ENCODE peak calls at places on chromosome 18, in four cellular contexts. Z is K562, C is HepG2, Y is A549. K is an unnamed sample.

GRCh38 chr18:3441290-3441689 is 8.7 kb upstream of the TGIF1 start:
- DNase-seq in Z (no peak), C (peak), Y (no peak), K (peak)

GRCh38 chr18:66707473-66707872 is 103.6 kb upstream of the CDH19 start:
- DNase-seq in Z (no peak), C (no peak), Y (no peak), K (no peak)

GRCh38 chr18:8366070-8366469 is 243.2 kb upstream of the RAB12 start:
- DNase-seq in Z (no peak), C (no peak), Y (no peak), K (no peak)

GRCh38 chr18:63433349-63433866 is 11.1 kb upstream of the VPS4B start:
- DNase-seq in Z (no peak), C (no peak), Y (no peak), K (no peak)

GRCh38 chr18:31723998-31724711 is 36.5 kb downstream of the SLC25A52 start:
- DNase-seq in Z (no peak), C (no peak), Y (no peak), K (no peak)

GRCh38 chr18:50312296-50313030 is 25.0 kb upstream of the CXXC1 start:
- DNase-seq in Z (no peak), C (no peak), Y (no peak), K (no peak)

GRCh38 chr18:43077510-43078290 is 37.8 kb downstream of the RIT2 start:
- DNase-seq in Z (no peak), C (no peak), Y (no peak), K (no peak)

GRCh38 chr18:43115076-43116035 is at the start of gene RIT2:
- DNase-seq in Z (no peak), C (no peak), Y (no peak), K (no peak)

GRCh38 chr18:61998957-61999356 is 106.2 kb upstream of the RNF152 start:
- DNase-seq in Z (no peak), C (no peak), Y (no peak), K (no peak)

GRCh38 chr18:49865401-49865800 is 52.1 kb upstream of the ACAA2 start:
- DNase-seq in Z (no peak), C (no peak), Y (no peak), K (no peak)

GRCh38 chr18:6221602-6222014 is 193.1 kb downstream of the L3MBTL4 start:
- DNase-seq in Z (no peak), C (no peak), Y (no peak), K (no peak)

GRCh38 chr18:23532848-23533247 is 29.5 kb downstream of the RMC1 start:
- DNase-seq in Z (no peak), C (no peak), Y (no peak), K (no peak)

GRCh38 chr18:43692291-43692690 is 415.0 kb upstream of the SYT4 start:
- DNase-seq in Z (no peak), C (no peak), Y (no peak), K (no peak)

GRCh38 chr18:49041677-49042570 is 91.2 kb upstream of the SMAD7 start:
- DNase-seq in Z (no peak), C (peak), Y (no peak), K (peak)

GRCh38 chr18:43789234-43790000 is 512.1 kb upstream of the SYT4 start:
- DNase-seq in Z (no peak), C (no peak), Y (no peak), K (no peak)

GRCh38 chr18:8800445-8800844 is 95.1 kb downstream of the MTCL1 start:
- DNase-seq in Z (no peak), C (no peak), Y (peak), K (no peak)

GRCh38 chr18:33062834-33063364 is 290.1 kb upstream of the KLHL14 start:
- DNase-seq in Z (no peak), C (no peak), Y (no peak), K (no peak)

GRCh38 chr18:24234330-24234729 is 95.5 kb downstream of the CABYR start:
- DNase-seq in Z (peak), C (peak), Y (no peak), K (no peak)

GRCh38 chr18:51266736-51267135 is 69.3 kb upstream of the MEX3C start:
- DNase-seq in Z (no peak), C (no peak), Y (no peak), K (no peak)

GRCh38 chr18:2883137-2883671 is 36.4 kb downstream of the EMILIN2 start:
- DNase-seq in Z (no peak), C (no peak), Y (no peak), K (no peak)

GRCh38 chr18:13371689-13372404 is 153.3 kb downstream of the LDLRAD4 start:
- DNase-seq in Z (no peak), C (no peak), Y (no peak), K (no peak)

GRCh38 chr18:25233582-25234362 is 118.2 kb downstream of the ZNF521 start:
- DNase-seq in Z (no peak), C (no peak), Y (no peak), K (no peak)

GRCh38 chr18:56200381-56200831 is 438.0 kb downstream of the TXNL1 start:
- DNase-seq in Z (no peak), C (no peak), Y (no peak), K (no peak)

GRCh38 chr18:25279133-25279532 is 72.8 kb downstream of the ZNF521 start:
- DNase-seq in Z (no peak), C (no peak), Y (no peak), K (no peak)

GRCh38 chr18:13366977-13367892 is 148.7 kb downstream of the LDLRAD4 start:
- DNase-seq in Z (no peak), C (no peak), Y (no peak), K (no peak)

GRCh38 chr18:31857516-31858106 is 85.3 kb downstream of the TRAPPC8 start:
- DNase-seq in Z (no peak), C (no peak), Y (no peak), K (no peak)

GRCh38 chr18:68984342-68984741 is 186.5 kb downstream of the CCDC102B start:
- DNase-seq in Z (no peak), C (no peak), Y (no peak), K (no peak)

GRCh38 chr18:13500227-13500865 is 226.0 kb downstream of the FAM210A start:
- DNase-seq in Z (no peak), C (peak), Y (no peak), K (peak)

GRCh38 chr18:62339106-62339988 is 14.2 kb downstream of the TNFRSF11A start:
- DNase-seq in Z (no peak), C (no peak), Y (peak), K (peak)

GRCh38 chr18:12321331-12321730 is 13.3 kb downstream of the TUBB6 start:
- DNase-seq in Z (no peak), C (no peak), Y (no peak), K (no peak)

DNA sequence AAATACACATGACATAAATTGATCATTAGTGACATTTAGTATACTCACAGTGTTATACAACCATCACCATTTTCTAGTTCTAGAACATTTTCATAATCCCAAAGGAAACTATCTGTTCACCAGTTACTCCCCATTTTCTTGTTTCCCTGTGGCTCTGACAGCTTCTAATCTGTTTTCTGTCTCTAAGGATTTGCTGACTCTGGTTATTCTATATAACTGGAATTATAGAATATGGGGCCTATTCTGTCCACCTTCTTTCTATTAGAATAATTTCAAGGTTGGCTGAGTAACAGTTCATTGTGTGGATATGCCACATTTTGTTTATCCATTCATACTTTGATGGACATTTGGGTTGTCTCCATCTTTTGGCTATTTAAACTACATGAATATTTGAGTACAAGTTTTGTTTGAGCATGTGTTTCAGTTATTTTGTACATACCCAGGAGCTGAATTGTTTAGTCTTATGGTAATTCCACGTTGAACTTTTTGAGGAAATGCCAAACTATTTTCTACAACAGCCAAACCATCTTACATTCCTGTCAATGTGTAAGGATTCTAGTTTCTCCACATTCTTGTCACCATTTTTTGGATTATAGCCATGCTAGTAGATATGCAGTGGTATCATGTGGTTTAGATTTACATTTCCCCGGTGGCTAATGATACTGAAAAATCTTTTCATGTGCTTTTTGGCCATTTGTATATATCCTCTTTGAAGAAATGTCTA is 20.5 kb downstream of the KIAA1328 start:
- DNase-seq in Z (no peak), C (no peak), Y (no peak), K (no peak)
- TF ChIP-seq NR3C1 in Z (no peak), C (no peak), Y (no peak), K (no peak)

GRCh38 chr18:22168360-22168921 is 948 bp upstream of the GATA6 start:
- DNase-seq in Z (peak), C (peak), Y (peak), K (peak)

GRCh38 chr18:22170421-22171262 is 1.3 kb downstream of the GATA6 start:
- DNase-seq in Z (no peak), C (peak), Y (peak), K (peak)

GRCh38 chr18:22171263-22171838 is 2.0 kb downstream of the GATA6 start:
- DNase-seq in Z (no peak), C (no peak), Y (no peak), K (peak)

GRCh38 chr18:22169011-22169888 is at the start of gene GATA6:
- DNase-seq in Z (peak), C (peak), Y (peak), K (peak)

GRCh38 chr18:22169889-22170420 is 566 bp downstream of the GATA6 start:
- DNase-seq in Z (no peak), C (peak), Y (no peak), K (peak)
- TF ChIP-seq NR3C1 in Z (no peak), C (no peak), Y (no peak), K (no peak)

GRCh38 chr18:919078-919477 is 14.4 kb downstream of the ADCYAP1 start:
- DNase-seq in Z (no peak), C (no peak), Y (no peak), K (no peak)
- TF ChIP-seq NR3C1 in Z (no peak), C (no peak), Y (no peak), K (no peak)

GRCh38 chr18:79455261-79455660 is 59.5 kb downstream of the NFATC1 start:
- DNase-seq in Z (no peak), C (no peak), Y (no peak), K (no peak)

GRCh38 chr18:79452991-79453645 is 57.4 kb downstream of the NFATC1 start:
- DNase-seq in Z (no peak), C (no peak), Y (no peak), K (no peak)

GRCh38 chr18:79456105-79456980 is 60.6 kb downstream of the NFATC1 start:
- DNase-seq in Z (no peak), C (no peak), Y (no peak), K (no peak)

GRCh38 chr18:79452190-79452990 is 56.7 kb downstream of the NFATC1 start:
- DNase-seq in Z (no peak), C (no peak), Y (no peak), K (no peak)

GRCh38 chr18:79454034-79454735 is 58.5 kb downstream of the NFATC1 start:
- DNase-seq in Z (no peak), C (no peak), Y (no peak), K (no peak)
- TF ChIP-seq NR3C1 in Z (no peak), C (no peak), Y (no peak), K (no peak)

GRCh38 chr18:5075297-5075696 is 121.8 kb downstream of the AKAIN1 start:
- DNase-seq in Z (no peak), C (no peak), Y (no peak), K (no peak)

GRCh38 chr18:5068856-5069255 is 128.2 kb downstream of the AKAIN1 start:
- DNase-seq in Z (no peak), C (no peak), Y (no peak), K (no peak)

DNA sequence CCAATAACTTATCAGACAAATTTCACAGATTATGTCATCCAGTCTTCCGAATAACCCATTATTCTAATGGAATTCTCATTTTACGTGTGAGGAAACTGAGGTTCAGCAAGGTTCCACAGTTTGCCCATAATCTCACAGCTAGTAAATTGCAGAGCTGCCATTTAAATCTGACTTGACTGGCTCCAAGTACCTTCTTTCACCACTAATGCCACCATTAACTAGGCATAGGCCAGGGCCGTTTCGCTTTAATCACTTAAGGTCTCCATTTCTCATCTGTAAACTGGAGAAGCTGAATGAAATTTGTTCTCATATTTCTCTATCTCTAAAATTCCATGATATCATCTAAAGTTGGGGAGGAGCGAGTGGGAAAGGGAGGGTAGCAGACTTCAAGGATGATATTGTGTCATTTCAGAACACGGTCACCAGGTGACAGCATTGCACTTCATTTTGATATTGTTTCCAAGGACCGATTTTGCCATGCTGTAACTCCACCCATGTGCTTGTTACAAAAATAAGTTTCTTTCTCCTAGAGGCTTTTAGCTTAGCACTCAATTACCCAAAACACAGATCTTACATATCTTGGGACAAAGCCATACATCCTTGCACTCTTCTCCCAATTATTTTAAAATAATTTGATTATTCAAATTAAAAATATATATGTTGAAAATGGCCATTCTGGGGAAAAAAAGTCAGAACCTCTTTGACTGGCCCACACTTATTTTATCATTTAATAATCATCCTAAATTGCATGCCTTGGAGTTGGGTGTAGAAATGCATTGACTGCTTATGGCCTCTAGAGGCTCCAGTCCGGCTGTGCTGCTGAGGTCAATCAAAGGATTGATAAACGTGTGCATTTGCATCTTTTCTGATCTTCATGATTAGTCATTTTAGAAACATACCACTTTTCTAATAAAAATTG is 123.8 kb downstream of the AKAIN1 start:
- DNase-seq in Z (peak), C (peak), Y (no peak), K (no peak)
- TF ChIP-seq NR3C1 in Z (no peak), C (no peak), Y (no peak), K (no peak)

DNA sequence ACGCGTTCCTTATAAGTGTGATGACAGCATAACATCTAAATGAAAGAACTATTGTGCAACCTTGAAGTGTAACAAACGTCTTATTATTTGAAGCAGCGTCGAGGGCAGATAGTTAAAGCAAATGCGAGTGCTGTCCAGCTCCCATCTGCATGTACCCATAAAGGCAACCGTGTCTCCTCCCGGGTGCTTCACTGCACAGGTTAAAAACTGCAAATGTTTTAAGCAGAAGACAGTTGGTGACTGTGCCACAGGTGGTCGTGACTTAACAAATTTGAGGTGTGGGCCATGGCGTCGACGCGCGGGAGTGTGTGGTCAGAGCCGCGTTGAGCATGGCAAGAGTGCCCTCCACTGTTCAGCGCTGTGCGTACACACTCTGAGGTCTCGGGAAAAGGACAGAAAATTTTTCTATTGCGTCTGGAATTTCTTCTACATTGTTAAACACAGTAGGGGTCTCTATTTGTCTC is 6.4 kb downstream of the SALL3 start:
- DNase-seq in Z (no peak), C (peak), Y (peak), K (peak)
- TF ChIP-seq NR3C1 in Z (no peak), C (no peak), Y (no peak), K (no peak)

DNA sequence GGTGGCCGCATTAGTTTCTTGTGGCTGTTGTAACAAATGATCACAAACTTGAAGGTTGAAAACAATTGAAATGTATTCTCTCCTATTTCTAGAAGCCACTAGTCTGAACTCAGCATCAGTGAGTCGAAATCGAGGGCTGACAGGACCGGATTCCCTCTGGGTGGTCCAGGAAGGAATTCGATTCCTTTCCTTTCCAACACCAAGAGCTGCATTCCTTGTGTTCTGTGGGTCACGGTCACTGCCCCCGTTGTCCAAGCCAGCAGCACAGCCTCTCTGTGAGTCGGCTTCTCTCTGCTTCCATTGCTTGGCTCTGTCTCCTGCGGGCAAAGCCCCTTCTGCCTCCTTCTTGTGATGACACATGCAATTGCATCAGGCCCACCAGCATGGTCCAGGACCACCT is 67.3 kb downstream of the SMIM21 start:
- DNase-seq in Z (no peak), C (no peak), Y (no peak), K (peak)
- TF ChIP-seq NR3C1 in Z (no peak), C (no peak), Y (no peak), K (no peak)

DNA sequence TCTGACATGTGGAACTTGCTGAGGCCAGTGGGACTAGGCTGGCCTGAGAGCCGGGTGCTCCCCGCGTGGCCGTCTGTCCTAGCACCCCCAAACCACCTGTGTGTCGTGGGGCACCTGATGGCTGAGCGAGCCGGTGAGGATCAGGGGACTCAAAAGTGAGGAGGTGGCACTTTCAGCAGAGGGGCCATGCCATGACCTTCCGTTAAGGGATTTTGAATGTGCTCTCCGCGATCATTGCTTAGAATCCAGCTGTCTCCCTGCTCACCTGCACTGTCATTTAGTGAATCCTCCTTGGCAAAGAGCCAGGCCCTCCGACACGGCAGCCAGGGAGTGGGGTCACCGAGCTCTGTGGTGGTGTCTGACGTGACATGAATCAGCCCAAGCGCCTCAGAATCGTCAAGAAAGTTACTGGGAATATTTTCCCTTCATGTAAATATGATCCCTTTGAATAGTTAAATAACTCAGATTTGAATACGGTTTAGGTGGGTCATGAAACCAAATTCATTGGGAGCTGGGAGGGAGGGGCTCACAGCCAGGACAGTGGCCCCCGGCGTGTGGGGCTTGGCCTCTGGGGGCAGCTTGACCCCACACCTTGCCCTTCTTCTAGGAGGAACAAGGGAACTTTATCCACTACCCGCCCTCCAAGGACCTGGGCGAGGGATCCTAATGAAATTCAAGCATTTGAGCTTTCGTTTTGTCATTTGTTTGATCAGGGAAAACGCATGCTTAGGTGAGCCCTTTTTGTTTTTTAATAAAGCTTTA is 9.5 kb downstream of the NFATC1 start:
- DNase-seq in Z (no peak), C (no peak), Y (no peak), K (no peak)
- TF ChIP-seq NR3C1 in Z (no peak), C (no peak), Y (no peak), K (no peak)

K was measured in WTC11.